ENCODE peak calls at places on chromosome 2, in five cellular contexts. One of them, this sample, is unnamed.

GRCh38 chr2:131156452-131157149 is 51.5 kb downstream of the PLEKHB2 start:
- DNase-seq in gastrocnemius medialis: no peak
- DNase-seq in activated CD8-positive, alpha-beta T cell treated with anti-CD3 and anti-CD28 coated beads for 36 hours: peak
- DNase-seq in astrocyte: no peak
- DNase-seq in stimulated activated CD8-positive, alpha-beta memory T cell treated with anti-CD3 and anti-CD28 coated beads, Interleukin-15, amount 100 ng/mL, for 24 hours: no peak
- DNase-seq in this sample: peak

GRCh38 chr2:85994897-85995647 is 106.3 kb upstream of the ST3GAL5 start:
- DNase-seq in astrocyte: no peak
- DNase-seq in gastrocnemius medialis: peak
- DNase-seq in activated CD8-positive, alpha-beta T cell treated with anti-CD3 and anti-CD28 coated beads for 36 hours: no peak
- DNase-seq in stimulated activated CD8-positive, alpha-beta memory T cell treated with anti-CD3 and anti-CD28 coated beads, Interleukin-15, amount 100 ng/mL, for 24 hours: no peak
- DNase-seq in this sample: no peak

GRCh38 chr2:215880970-215881369 is 132.4 kb downstream of the MREG start:
- DNase-seq in stimulated activated CD8-positive, alpha-beta memory T cell treated with anti-CD3 and anti-CD28 coated beads, Interleukin-15, amount 100 ng/mL, for 24 hours: no peak
- DNase-seq in gastrocnemius medialis: no peak
- DNase-seq in activated CD8-positive, alpha-beta T cell treated with anti-CD3 and anti-CD28 coated beads for 36 hours: no peak
- DNase-seq in astrocyte: no peak
- DNase-seq in this sample: peak

GRCh38 chr2:75528221-75528977 is 32.3 kb downstream of the EVA1A start:
- DNase-seq in astrocyte: no peak
- DNase-seq in activated CD8-positive, alpha-beta T cell treated with anti-CD3 and anti-CD28 coated beads for 36 hours: no peak
- DNase-seq in stimulated activated CD8-positive, alpha-beta memory T cell treated with anti-CD3 and anti-CD28 coated beads, Interleukin-15, amount 100 ng/mL, for 24 hours: no peak
- DNase-seq in gastrocnemius medialis: no peak
- DNase-seq in this sample: peak

GRCh38 chr2:39160982-39161381 is 40.1 kb upstream of the SOS1 start:
- DNase-seq in astrocyte: peak
- DNase-seq in gastrocnemius medialis: no peak
- DNase-seq in activated CD8-positive, alpha-beta T cell treated with anti-CD3 and anti-CD28 coated beads for 36 hours: no peak
- DNase-seq in stimulated activated CD8-positive, alpha-beta memory T cell treated with anti-CD3 and anti-CD28 coated beads, Interleukin-15, amount 100 ng/mL, for 24 hours: no peak
- DNase-seq in this sample: no peak

GRCh38 chr2:161414385-161415040 is 1.6 kb upstream of the TBR1 start:
- DNase-seq in astrocyte: peak
- DNase-seq in stimulated activated CD8-positive, alpha-beta memory T cell treated with anti-CD3 and anti-CD28 coated beads, Interleukin-15, amount 100 ng/mL, for 24 hours: no peak
- DNase-seq in activated CD8-positive, alpha-beta T cell treated with anti-CD3 and anti-CD28 coated beads for 36 hours: no peak
- DNase-seq in gastrocnemius medialis: no peak
- DNase-seq in this sample: peak

GRCh38 chr2:115165529-115166109 is 723.2 kb downstream of the DPP10 start:
- DNase-seq in stimulated activated CD8-positive, alpha-beta memory T cell treated with anti-CD3 and anti-CD28 coated beads, Interleukin-15, amount 100 ng/mL, for 24 hours: no peak
- DNase-seq in gastrocnemius medialis: no peak
- DNase-seq in astrocyte: peak
- DNase-seq in activated CD8-positive, alpha-beta T cell treated with anti-CD3 and anti-CD28 coated beads for 36 hours: peak
- DNase-seq in this sample: peak

GRCh38 chr2:172442072-172442895 is 14.9 kb downstream of the ITGA6 start:
- DNase-seq in astrocyte: peak
- DNase-seq in gastrocnemius medialis: peak
- DNase-seq in stimulated activated CD8-positive, alpha-beta memory T cell treated with anti-CD3 and anti-CD28 coated beads, Interleukin-15, amount 100 ng/mL, for 24 hours: no peak
- DNase-seq in activated CD8-positive, alpha-beta T cell treated with anti-CD3 and anti-CD28 coated beads for 36 hours: peak
- DNase-seq in this sample: peak

GRCh38 chr2:173235947-173236803 is 118.5 kb upstream of the CDCA7 start:
- DNase-seq in activated CD8-positive, alpha-beta T cell treated with anti-CD3 and anti-CD28 coated beads for 36 hours: no peak
- DNase-seq in astrocyte: no peak
- DNase-seq in gastrocnemius medialis: no peak
- DNase-seq in stimulated activated CD8-positive, alpha-beta memory T cell treated with anti-CD3 and anti-CD28 coated beads, Interleukin-15, amount 100 ng/mL, for 24 hours: no peak
- DNase-seq in this sample: no peak

GRCh38 chr2:134206573-134206972 is 47.3 kb upstream of the MGAT5 start:
- DNase-seq in astrocyte: peak
- DNase-seq in stimulated activated CD8-positive, alpha-beta memory T cell treated with anti-CD3 and anti-CD28 coated beads, Interleukin-15, amount 100 ng/mL, for 24 hours: no peak
- DNase-seq in activated CD8-positive, alpha-beta T cell treated with anti-CD3 and anti-CD28 coated beads for 36 hours: peak
- DNase-seq in gastrocnemius medialis: no peak
- DNase-seq in this sample: no peak

GRCh38 chr2:102657770-102658169 is 38.4 kb downstream of the SLC9A2 start:
- DNase-seq in stimulated activated CD8-positive, alpha-beta memory T cell treated with anti-CD3 and anti-CD28 coated beads, Interleukin-15, amount 100 ng/mL, for 24 hours: no peak
- DNase-seq in gastrocnemius medialis: no peak
- DNase-seq in activated CD8-positive, alpha-beta T cell treated with anti-CD3 and anti-CD28 coated beads for 36 hours: peak
- DNase-seq in astrocyte: no peak
- DNase-seq in this sample: no peak

GRCh38 chr2:65273344-65273743 is 45.7 kb downstream of the ACTR2 start:
- DNase-seq in gastrocnemius medialis: no peak
- DNase-seq in astrocyte: no peak
- DNase-seq in activated CD8-positive, alpha-beta T cell treated with anti-CD3 and anti-CD28 coated beads for 36 hours: no peak
- DNase-seq in stimulated activated CD8-positive, alpha-beta memory T cell treated with anti-CD3 and anti-CD28 coated beads, Interleukin-15, amount 100 ng/mL, for 24 hours: no peak
- DNase-seq in this sample: no peak

GRCh38 chr2:193963472-193964119 is 1693.4 kb upstream of the SLC39A10 start:
- DNase-seq in stimulated activated CD8-positive, alpha-beta memory T cell treated with anti-CD3 and anti-CD28 coated beads, Interleukin-15, amount 100 ng/mL, for 24 hours: no peak
- DNase-seq in activated CD8-positive, alpha-beta T cell treated with anti-CD3 and anti-CD28 coated beads for 36 hours: peak
- DNase-seq in gastrocnemius medialis: no peak
- DNase-seq in astrocyte: peak
- DNase-seq in this sample: peak

GRCh38 chr2:32357545-32358482 is 991 bp downstream of the BIRC6 start:
- DNase-seq in stimulated activated CD8-positive, alpha-beta memory T cell treated with anti-CD3 and anti-CD28 coated beads, Interleukin-15, amount 100 ng/mL, for 24 hours: peak
- DNase-seq in gastrocnemius medialis: peak
- DNase-seq in activated CD8-positive, alpha-beta T cell treated with anti-CD3 and anti-CD28 coated beads for 36 hours: peak
- DNase-seq in astrocyte: peak
- DNase-seq in this sample: peak

GRCh38 chr2:222424729-222425671 is 657 bp downstream of the SGPP2 start:
- DNase-seq in astrocyte: no peak
- DNase-seq in activated CD8-positive, alpha-beta T cell treated with anti-CD3 and anti-CD28 coated beads for 36 hours: peak
- DNase-seq in gastrocnemius medialis: no peak
- DNase-seq in stimulated activated CD8-positive, alpha-beta memory T cell treated with anti-CD3 and anti-CD28 coated beads, Interleukin-15, amount 100 ng/mL, for 24 hours: no peak
- DNase-seq in this sample: peak